ENCODE peak calls at places on chromosomes 2 and 18, in nine cellular contexts. One of them, this sample, is unnamed.

GRCh38 chr2:25982273-25982967 is at the start of gene KIF3C:
- DNase-seq in choroid plexus epithelial cell: peak
- DNase-seq in stimulated activated CD8-positive, alpha-beta memory T cell treated with anti-CD3 and anti-CD28 coated beads, Interleukin-4, amount 100 ng/mL, for 1 hour: peak
- DNase-seq in AG10803: peak
- DNase-seq in retina: peak
- DNase-seq in GM19239: peak
- DNase-seq in HTR-8/SVneo: peak
- DNase-seq in lung: peak
- DNase-seq in adipocyte: peak
- DNase-seq in this sample: peak

GRCh38 chr18:23253630-23254029 is 118.3 kb downstream of the CABLES1 start:
- DNase-seq in GM19239: no peak
- DNase-seq in retina: no peak
- DNase-seq in choroid plexus epithelial cell: no peak
- DNase-seq in lung: no peak
- DNase-seq in AG10803: no peak
- DNase-seq in HTR-8/SVneo: no peak
- DNase-seq in adipocyte: no peak
- DNase-seq in stimulated activated CD8-positive, alpha-beta memory T cell treated with anti-CD3 and anti-CD28 coated beads, Interleukin-4, amount 100 ng/mL, for 1 hour: no peak
- DNase-seq in this sample: no peak

GRCh38 chr2:29165362-29166236 is 50.4 kb downstream of the CLIP4 start:
- DNase-seq in GM19239: no peak
- DNase-seq in HTR-8/SVneo: peak
- DNase-seq in choroid plexus epithelial cell: peak
- DNase-seq in adipocyte: peak
- DNase-seq in AG10803: peak
- DNase-seq in stimulated activated CD8-positive, alpha-beta memory T cell treated with anti-CD3 and anti-CD28 coated beads, Interleukin-4, amount 100 ng/mL, for 1 hour: no peak
- DNase-seq in lung: no peak
- DNase-seq in retina: no peak
- DNase-seq in this sample: peak

GRCh38 chr2:54726431-54726830 is 3.0 kb downstream of the EML6 start:
- DNase-seq in lung: no peak
- DNase-seq in stimulated activated CD8-positive, alpha-beta memory T cell treated with anti-CD3 and anti-CD28 coated beads, Interleukin-4, amount 100 ng/mL, for 1 hour: no peak
- DNase-seq in choroid plexus epithelial cell: no peak
- DNase-seq in adipocyte: no peak
- DNase-seq in retina: no peak
- DNase-seq in HTR-8/SVneo: no peak
- DNase-seq in AG10803: no peak
- DNase-seq in GM19239: no peak
- DNase-seq in this sample: no peak

GRCh38 chr2:207227062-207227748 is 61.5 kb upstream of the KLF7 start:
- DNase-seq in retina: peak
- DNase-seq in stimulated activated CD8-positive, alpha-beta memory T cell treated with anti-CD3 and anti-CD28 coated beads, Interleukin-4, amount 100 ng/mL, for 1 hour: no peak
- DNase-seq in adipocyte: no peak
- DNase-seq in GM19239: no peak
- DNase-seq in AG10803: peak
- DNase-seq in lung: no peak
- DNase-seq in HTR-8/SVneo: no peak
- DNase-seq in choroid plexus epithelial cell: peak
- DNase-seq in this sample: no peak

GRCh38 chr2:72090781-72091482 is 56.7 kb downstream of the CYP26B1 start:
- DNase-seq in choroid plexus epithelial cell: no peak
- DNase-seq in AG10803: no peak
- DNase-seq in lung: no peak
- DNase-seq in HTR-8/SVneo: no peak
- DNase-seq in retina: no peak
- DNase-seq in adipocyte: no peak
- DNase-seq in stimulated activated CD8-positive, alpha-beta memory T cell treated with anti-CD3 and anti-CD28 coated beads, Interleukin-4, amount 100 ng/mL, for 1 hour: no peak
- DNase-seq in GM19239: no peak
- DNase-seq in this sample: no peak

GRCh38 chr2:18149660-18150246 is 271.3 kb downstream of the KCNS3 start:
- DNase-seq in AG10803: peak
- DNase-seq in choroid plexus epithelial cell: peak
- DNase-seq in GM19239: peak
- DNase-seq in retina: peak
- DNase-seq in lung: no peak
- DNase-seq in adipocyte: peak
- DNase-seq in stimulated activated CD8-positive, alpha-beta memory T cell treated with anti-CD3 and anti-CD28 coated beads, Interleukin-4, amount 100 ng/mL, for 1 hour: no peak
- DNase-seq in HTR-8/SVneo: peak
- DNase-seq in this sample: peak

GRCh38 chr18:47595816-47596501 is 334.5 kb downstream of the SMAD2 start:
- DNase-seq in retina: no peak
- DNase-seq in choroid plexus epithelial cell: no peak
- DNase-seq in HTR-8/SVneo: peak
- DNase-seq in adipocyte: no peak
- DNase-seq in lung: no peak
- DNase-seq in AG10803: no peak
- DNase-seq in stimulated activated CD8-positive, alpha-beta memory T cell treated with anti-CD3 and anti-CD28 coated beads, Interleukin-4, amount 100 ng/mL, for 1 hour: no peak
- DNase-seq in GM19239: peak
- DNase-seq in this sample: peak

GRCh38 chr18:10329116-10329515 is 125.3 kb upstream of the APCDD1 start:
- DNase-seq in AG10803: no peak
- DNase-seq in stimulated activated CD8-positive, alpha-beta memory T cell treated with anti-CD3 and anti-CD28 coated beads, Interleukin-4, amount 100 ng/mL, for 1 hour: no peak
- DNase-seq in adipocyte: peak
- DNase-seq in choroid plexus epithelial cell: peak
- DNase-seq in retina: no peak
- DNase-seq in GM19239: no peak
- DNase-seq in HTR-8/SVneo: no peak
- DNase-seq in lung: no peak
- DNase-seq in this sample: peak

GRCh38 chr2:14994721-14995120 is 362.2 kb downstream of the LRATD1 start:
- DNase-seq in choroid plexus epithelial cell: no peak
- DNase-seq in HTR-8/SVneo: no peak
- DNase-seq in lung: no peak
- DNase-seq in GM19239: no peak
- DNase-seq in stimulated activated CD8-positive, alpha-beta memory T cell treated with anti-CD3 and anti-CD28 coated beads, Interleukin-4, amount 100 ng/mL, for 1 hour: no peak
- DNase-seq in retina: no peak
- DNase-seq in AG10803: no peak
- DNase-seq in adipocyte: no peak
- DNase-seq in this sample: no peak

GRCh38 chr18:38250981-38251380 is 685.4 kb upstream of the CELF4 start:
- DNase-seq in choroid plexus epithelial cell: no peak
- DNase-seq in HTR-8/SVneo: no peak
- DNase-seq in stimulated activated CD8-positive, alpha-beta memory T cell treated with anti-CD3 and anti-CD28 coated beads, Interleukin-4, amount 100 ng/mL, for 1 hour: no peak
- DNase-seq in AG10803: no peak
- DNase-seq in adipocyte: no peak
- DNase-seq in retina: no peak
- DNase-seq in GM19239: no peak
- DNase-seq in lung: no peak
- DNase-seq in this sample: no peak

GRCh38 chr2:74197983-74198460 is 393 bp upstream of the MTHFD2 start:
- DNase-seq in choroid plexus epithelial cell: no peak
- DNase-seq in adipocyte: no peak
- DNase-seq in HTR-8/SVneo: no peak
- DNase-seq in lung: no peak
- DNase-seq in GM19239: no peak
- DNase-seq in retina: no peak
- DNase-seq in stimulated activated CD8-positive, alpha-beta memory T cell treated with anti-CD3 and anti-CD28 coated beads, Interleukin-4, amount 100 ng/mL, for 1 hour: no peak
- DNase-seq in AG10803: no peak
- DNase-seq in this sample: no peak

GRCh38 chr2:46278952-46279351 is 18.3 kb upstream of the EPAS1 start:
- DNase-seq in AG10803: no peak
- DNase-seq in choroid plexus epithelial cell: no peak
- DNase-seq in lung: no peak
- DNase-seq in GM19239: no peak
- DNase-seq in retina: no peak
- DNase-seq in adipocyte: no peak
- DNase-seq in stimulated activated CD8-positive, alpha-beta memory T cell treated with anti-CD3 and anti-CD28 coated beads, Interleukin-4, amount 100 ng/mL, for 1 hour: no peak
- DNase-seq in HTR-8/SVneo: no peak
- DNase-seq in this sample: no peak